ENCODE peak calls at places on chromosomes 2 and 18, in nine cellular contexts. N, P, C, O, E, G, D, J and Z are unnamed samples.

GRCh38 chr2:48145845-48146452 is 239.7 kb upstream of the FBXO11 start:
- DNase-seq in N (no peak), P (no peak), C (no peak), O (no peak), E (no peak), G (no peak), D (no peak), J (peak), Z (no peak)

GRCh38 chr2:148813603-148814065 is 61.4 kb upstream of the KIF5C start:
- DNase-seq in N (no peak), P (no peak), C (no peak), O (peak), E (no peak), G (peak), D (peak), J (no peak), Z (no peak)

GRCh38 chr2:226475650-226476049 is 324.0 kb downstream of the IRS1 start:
- DNase-seq in N (no peak), P (no peak), C (no peak), O (no peak), E (no peak), G (no peak), D (no peak), J (peak), Z (peak)

GRCh38 chr2:25219621-25220020 is 51.2 kb upstream of the POMC start:
- DNase-seq in N (no peak), P (no peak), C (no peak), O (no peak), E (no peak), G (no peak), D (no peak), J (no peak), Z (no peak)

GRCh38 chr2:150126143-150126725 is 361.2 kb downstream of the RND3 start:
- DNase-seq in N (no peak), P (no peak), C (no peak), O (peak), E (no peak), G (no peak), D (no peak), J (no peak), Z (no peak)

GRCh38 chr2:84888401-84889276 is 7.8 kb upstream of the TRABD2A start:
- DNase-seq in N (no peak), P (no peak), C (no peak), O (peak), E (no peak), G (no peak), D (peak), J (peak), Z (peak)

GRCh38 chr2:197369946-197370325 is 59.4 kb upstream of the ANKRD44 start:
- DNase-seq in N (no peak), P (no peak), C (no peak), O (no peak), E (no peak), G (no peak), D (no peak), J (peak), Z (no peak)

GRCh38 chr2:23287250-23287704 is 97.7 kb upstream of the KLHL29 start:
- DNase-seq in N (no peak), P (peak), C (peak), O (no peak), E (no peak), G (no peak), D (no peak), J (peak), Z (peak)

GRCh38 chr2:231321556-231322334 is 73.8 kb upstream of the B3GNT7 start:
- DNase-seq in N (no peak), P (peak), C (no peak), O (no peak), E (no peak), G (no peak), D (no peak), J (no peak), Z (no peak)

GRCh38 chr18:77061946-77062517 is 70.6 kb downstream of the MBP start:
- DNase-seq in N (no peak), P (no peak), C (no peak), O (peak), E (no peak), G (no peak), D (peak), J (no peak), Z (no peak)

GRCh38 chr18:2442006-2442405 is 129.3 kb downstream of the METTL4 start:
- DNase-seq in N (no peak), P (no peak), C (no peak), O (no peak), E (no peak), G (no peak), D (no peak), J (no peak), Z (no peak)

GRCh38 chr2:171629113-171629512 is 58.2 kb upstream of the DYNC1I2 start:
- DNase-seq in N (no peak), P (no peak), C (no peak), O (no peak), E (no peak), G (no peak), D (no peak), J (no peak), Z (no peak)

GRCh38 chr2:226601881-226602280 is 197.7 kb downstream of the IRS1 start:
- DNase-seq in N (no peak), P (no peak), C (no peak), O (no peak), E (no peak), G (no peak), D (no peak), J (no peak), Z (peak)

GRCh38 chr2:12261993-12262680 is 454.6 kb upstream of the TRIB2 start:
- DNase-seq in N (no peak), P (no peak), C (no peak), O (no peak), E (peak), G (no peak), D (no peak), J (no peak), Z (peak)

GRCh38 chr2:36403675-36404230 is 48.2 kb downstream of the CRIM1 start:
- DNase-seq in N (no peak), P (no peak), C (peak), O (no peak), E (no peak), G (no peak), D (no peak), J (peak), Z (peak)

GRCh38 chr18:13565228-13565627 is 161.1 kb downstream of the FAM210A start:
- DNase-seq in N (no peak), P (peak), C (no peak), O (no peak), E (no peak), G (no peak), D (no peak), J (no peak), Z (no peak)

GRCh38 chr18:79875531-79875919 is 75.9 kb downstream of the SLC66A2 start:
- DNase-seq in N (no peak), P (no peak), C (peak), O (no peak), E (no peak), G (no peak), D (no peak), J (no peak), Z (no peak)

GRCh38 chr2:238202326-238203103 is 980 bp downstream of the ILKAP start:
- DNase-seq in N (no peak), P (no peak), C (peak), O (peak), E (peak), G (no peak), D (peak), J (peak), Z (peak)

GRCh38 chr2:230751062-230751461 is 38.4 kb downstream of the CAB39 start:
- DNase-seq in N (no peak), P (no peak), C (peak), O (peak), E (no peak), G (no peak), D (no peak), J (peak), Z (peak)

GRCh38 chr2:88396209-88396608 is 56.3 kb downstream of the FOXI3 start:
- DNase-seq in N (no peak), P (no peak), C (no peak), O (no peak), E (no peak), G (no peak), D (no peak), J (no peak), Z (no peak)

GRCh38 chr2:36708119-36708741 is 11.7 kb downstream of the VIT start:
- DNase-seq in N (no peak), P (no peak), C (peak), O (no peak), E (no peak), G (no peak), D (no peak), J (peak), Z (peak)

GRCh38 chr2:84906900-84907714 is 1.7 kb downstream of the TMSB10 start:
- DNase-seq in N (no peak), P (peak), C (peak), O (peak), E (peak), G (no peak), D (peak), J (peak), Z (peak)

GRCh38 chr18:56651771-56652092 is 573 bp downstream of the WDR7 start:
- DNase-seq in N (no peak), P (no peak), C (peak), O (no peak), E (no peak), G (no peak), D (no peak), J (no peak), Z (no peak)

GRCh38 chr2:165720526-165720925 is 73.5 kb downstream of the GALNT3 start:
- DNase-seq in N (no peak), P (no peak), C (peak), O (no peak), E (no peak), G (no peak), D (no peak), J (peak), Z (peak)

GRCh38 chr2:226660524-226660923 is 139.1 kb downstream of the IRS1 start:
- DNase-seq in N (no peak), P (peak), C (peak), O (no peak), E (no peak), G (no peak), D (no peak), J (peak), Z (peak)

GRCh38 chr2:33212151-33212550 is 264.3 kb upstream of the RASGRP3 start:
- DNase-seq in N (no peak), P (no peak), C (peak), O (no peak), E (no peak), G (no peak), D (no peak), J (peak), Z (peak)

GRCh38 chr2:84782717-84783442 is 98.0 kb downstream of the TRABD2A start:
- DNase-seq in N (no peak), P (no peak), C (no peak), O (no peak), E (no peak), G (no peak), D (no peak), J (no peak), Z (no peak)

GRCh38 chr2:205708231-205708631 is 25.9 kb downstream of the NRP2 start:
- DNase-seq in N (no peak), P (no peak), C (no peak), O (no peak), E (no peak), G (no peak), D (no peak), J (peak), Z (peak)

GRCh38 chr2:98876741-98877140 is 59.3 kb downstream of the CRACDL start:
- DNase-seq in N (no peak), P (no peak), C (peak), O (no peak), E (no peak), G (no peak), D (no peak), J (no peak), Z (no peak)

GRCh38 chr2:110717734-110718133 is 14.6 kb upstream of the ACOXL start:
- DNase-seq in N (no peak), P (no peak), C (no peak), O (no peak), E (no peak), G (no peak), D (no peak), J (peak), Z (no peak)

GRCh38 chr2:135124924-135125886 is 73.1 kb downstream of the RAB3GAP1 start:
- DNase-seq in N (no peak), P (no peak), C (no peak), O (no peak), E (no peak), G (no peak), D (no peak), J (peak), Z (peak)

GRCh38 chr18:15005313-15006130 is 257.6 kb downstream of the ANKRD30B start:
- DNase-seq in N (no peak), P (no peak), C (no peak), O (no peak), E (no peak), G (no peak), D (no peak), J (no peak), Z (no peak)